ENCODE peak calls at places on chromosome 11, in nine cellular contexts. M is tibial artery; L is Daoy; F is CD4-positive, CD25-positive, alpha-beta regulatory T cell; Z is activated CD8-positive, alpha-beta T cell treated with anti-CD3 and anti-CD28 coated beads for 36 hours; W is progenitor cell of endocrine pancreas; E is RKO; S is choroid plexus epithelial cell; H is lower lobe of right lung. U is an unnamed sample.

GRCh38 chr11:96736591-96736990 is 346.8 kb downstream of the JRKL start:
- DNase-seq in M (no peak), L (no peak), F (no peak), H (no peak), S (peak), E (no peak), W (no peak), Z (no peak), U (no peak)

GRCh38 chr11:107563702-107564101 is 1.8 kb downstream of the ALKBH8 start:
- DNase-seq in Z (peak), L (peak), M (peak), S (peak), H (no peak), F (peak), W (no peak), E (peak), U (no peak)

GRCh38 chr11:64436025-64436424 is 77.1 kb downstream of the RPS6KA4 start:
- DNase-seq in W (no peak), H (peak), E (no peak), S (peak), Z (no peak), L (peak), M (no peak), F (no peak), U (no peak)

GRCh38 chr11:72004515-72005346 is 6.0 kb downstream of the IL18BP start:
- DNase-seq in S (no peak), M (no peak), W (no peak), F (no peak), H (no peak), Z (no peak), E (no peak), L (no peak), U (no peak)

GRCh38 chr11:78828582-78829520 is 254.2 kb upstream of the NARS2 start:
- DNase-seq in M (no peak), F (no peak), H (no peak), Z (no peak), W (no peak), L (no peak), S (no peak), E (no peak), U (no peak)

GRCh38 chr11:46529086-46529905 is 64.5 kb downstream of the AMBRA1 start:
- DNase-seq in F (peak), L (peak), H (peak), M (peak), W (peak), S (peak), E (peak), Z (peak), U (peak)

GRCh38 chr11:131504199-131504949 is 134.0 kb downstream of the NTM start:
- DNase-seq in F (no peak), W (no peak), L (peak), E (no peak), H (no peak), Z (no peak), M (no peak), S (no peak), U (peak)

GRCh38 chr11:12377824-12378593 is 638 bp downstream of the PARVA start:
- DNase-seq in M (peak), L (peak), S (peak), W (peak), H (peak), F (peak), E (peak), Z (no peak), U (peak)

GRCh38 chr11:64878223-64878493 is 263 bp downstream of the EHD1 start:
- DNase-seq in W (no peak), S (no peak), E (no peak), L (no peak), Z (no peak), F (no peak), H (no peak), M (no peak), U (no peak)

GRCh38 chr11:12674936-12675696 is 895 bp downstream of the TEAD1 start:
- DNase-seq in W (peak), E (peak), S (no peak), M (peak), L (peak), H (peak), Z (no peak), F (peak), U (peak)

GRCh38 chr11:10540546-10540914 is 457 bp downstream of the RNF141 start:
- DNase-seq in W (peak), H (no peak), Z (no peak), S (peak), L (peak), E (peak), F (no peak), M (no peak), U (no peak)

GRCh38 chr11:133928628-133929059 is 28.1 kb downstream of the IGSF9B start:
- DNase-seq in M (no peak), F (peak), E (no peak), H (no peak), W (no peak), Z (peak), S (peak), L (peak), U (no peak)

GRCh38 chr11:105151936-105152554 is 12.5 kb upstream of the CARD18 start:
- DNase-seq in M (no peak), W (no peak), L (peak), E (peak), S (peak), H (no peak), Z (no peak), F (no peak), U (no peak)

GRCh38 chr11:110077866-110078325 is 15.3 kb upstream of the ZC3H12C start:
- DNase-seq in M (no peak), S (peak), H (no peak), E (peak), L (peak), W (no peak), Z (peak), F (peak), U (no peak)

GRCh38 chr11:29183301-29183700 is 833.5 kb downstream of the KCNA4 start:
- DNase-seq in F (no peak), E (no peak), L (no peak), H (no peak), W (no peak), S (peak), M (no peak), Z (no peak), U (no peak)

GRCh38 chr11:14248577-14248976 is 110.4 kb downstream of the RRAS2 start:
- DNase-seq in H (no peak), S (no peak), E (no peak), Z (no peak), M (no peak), L (no peak), W (no peak), F (peak), U (peak)

GRCh38 chr11:113305440-113306336 is 8.7 kb upstream of the TTC12 start:
- DNase-seq in E (peak), S (peak), M (peak), H (peak), L (peak), Z (peak), W (peak), F (peak), U (peak)

GRCh38 chr11:120857508-120857907 is 166.4 kb upstream of the TBCEL start:
- DNase-seq in L (no peak), M (no peak), H (no peak), E (no peak), F (no peak), Z (no peak), S (no peak), W (no peak), U (no peak)

GRCh38 chr11:85086511-85087284 is 540.4 kb downstream of the DLG2 start:
- DNase-seq in Z (no peak), H (no peak), W (no peak), E (no peak), F (no peak), L (no peak), M (no peak), S (peak), U (no peak)

GRCh38 chr11:65625628-65626342 is 10.2 kb downstream of the PCNX3 start:
- DNase-seq in S (peak), E (no peak), H (peak), F (peak), W (no peak), Z (peak), M (peak), L (peak), U (no peak)

GRCh38 chr11:66419825-66420224 is 1.0 kb upstream of the NPAS4 start:
- DNase-seq in S (no peak), E (no peak), M (no peak), L (no peak), Z (peak), F (no peak), H (no peak), W (no peak), U (peak)

GRCh38 chr11:102451693-102452460 is 688 bp downstream of the TMEM123 start:
- DNase-seq in W (peak), H (peak), F (peak), S (peak), Z (peak), E (peak), L (peak), M (peak), U (peak)

GRCh38 chr11:46393231-46393616 is 1.6 kb upstream of the CHRM4 start:
- DNase-seq in M (no peak), L (no peak), H (no peak), F (no peak), S (no peak), Z (no peak), E (no peak), W (no peak), U (no peak)

GRCh38 chr11:57761301-57762234 is at the start of gene CTNND1:
- DNase-seq in Z (peak), H (peak), L (peak), W (peak), E (peak), S (peak), M (peak), F (no peak), U (peak)

GRCh38 chr11:102410382-102410784 is 42.2 kb downstream of the TMEM123 start:
- DNase-seq in S (peak), M (no peak), E (no peak), W (no peak), L (no peak), F (no peak), H (no peak), Z (no peak), U (no peak)

GRCh38 chr11:82960000-82960778 is 58.7 kb downstream of the DDIAS start:
- DNase-seq in L (no peak), M (no peak), Z (peak), W (no peak), S (no peak), F (peak), E (no peak), H (no peak), U (no peak)

GRCh38 chr11:86916330-86916729 is 38.9 kb downstream of the FZD4 start:
- DNase-seq in Z (no peak), F (no peak), M (no peak), W (no peak), H (no peak), E (peak), S (peak), L (peak), U (no peak)

GRCh38 chr11:31424652-31425051 is 55.0 kb downstream of the DNAJC24 start:
- DNase-seq in W (no peak), S (no peak), E (no peak), F (no peak), Z (no peak), M (no peak), L (no peak), H (no peak), U (no peak)

GRCh38 chr11:102940714-102941588 is 14.6 kb downstream of the MMP13 start:
- DNase-seq in E (peak), M (no peak), W (peak), S (peak), H (no peak), F (peak), Z (peak), L (peak), U (no peak)

GRCh38 chr11:34997872-34998548 is 81.6 kb downstream of the PDHX start:
- DNase-seq in S (peak), H (no peak), L (peak), F (peak), M (no peak), W (no peak), E (peak), Z (no peak), U (no peak)

GRCh38 chr11:46331653-46331984 is 15.6 kb upstream of the DGKZ start:
- DNase-seq in E (no peak), M (no peak), Z (no peak), W (no peak), H (no peak), S (no peak), F (no peak), L (no peak), U (no peak)

GRCh38 chr11:36233226-36233625 is 56.0 kb downstream of the COMMD9 start:
- DNase-seq in Z (no peak), F (no peak), L (no peak), M (no peak), W (no peak), S (peak), H (no peak), E (no peak), U (no peak)

GRCh38 chr11:24755260-24755839 is 258.5 kb downstream of the LUZP2 start:
- DNase-seq in Z (no peak), S (no peak), M (no peak), H (no peak), F (no peak), W (no peak), L (no peak), E (no peak), U (no peak)